ENCODE peak calls at places on chromosome X, in four cellular contexts. One of them, this sample, is unnamed.

GRCh38 chrX:39975094-39975865 is 122.5 kb downstream of the BCOR start:
- DNase-seq in H1: no peak
- DNase-seq in endothelial cell of umbilical vein: no peak
- DNase-seq in HepG2: peak; percentile 74
- DNase-seq in this sample: no peak

GRCh38 chrX:148854351-148854750 is 353.9 kb downstream of the AFF2 start:
- DNase-seq in H1: no peak
- DNase-seq in endothelial cell of umbilical vein: no peak
- DNase-seq in HepG2: no peak
- DNase-seq in this sample: no peak

GRCh38 chrX:71111141-71111843 is at the start of gene IL2RG:
- DNase-seq in H1: no peak
- DNase-seq in endothelial cell of umbilical vein: no peak
- DNase-seq in HepG2: no peak
- DNase-seq in this sample: peak; percentile 47

GRCh38 chrX:84339507-84340364 is 151.7 kb upstream of the RPS6KA6 start:
- DNase-seq in H1: no peak
- DNase-seq in endothelial cell of umbilical vein: peak; percentile 41
- DNase-seq in HepG2: peak; percentile 0
- DNase-seq in this sample: peak; percentile 8

GRCh38 chrX:8189096-8189830 is 18.2 kb upstream of the VCX2 start:
- DNase-seq in H1: no peak
- DNase-seq in endothelial cell of umbilical vein: no peak
- DNase-seq in HepG2: no peak
- DNase-seq in this sample: no peak

GRCh38 chrX:71224098-71224708 is 1.2 kb downstream of the GJB1 start:
- DNase-seq in H1: no peak
- DNase-seq in endothelial cell of umbilical vein: no peak
- DNase-seq in HepG2: no peak
- DNase-seq in this sample: no peak

GRCh38 chrX:140817943-140818342 is 108.4 kb downstream of the LINC00632 start:
- DNase-seq in H1: no peak
- DNase-seq in endothelial cell of umbilical vein: peak; percentile 8
- DNase-seq in HepG2: no peak
- DNase-seq in this sample: peak; percentile 7

GRCh38 chrX:3286196-3286920 is 60.1 kb downstream of the MXRA5 start:
- DNase-seq in H1: no peak
- DNase-seq in endothelial cell of umbilical vein: peak; percentile 28
- DNase-seq in HepG2: no peak
- DNase-seq in this sample: no peak

GRCh38 chrX:84118769-84119168 is 69.2 kb downstream of the RPS6KA6 start:
- DNase-seq in H1: no peak
- DNase-seq in endothelial cell of umbilical vein: no peak
- DNase-seq in HepG2: no peak
- DNase-seq in this sample: no peak

GRCh38 chrX:154490021-154490413 is 412 bp downstream of the SLC10A3 start:
- DNase-seq in H1: no peak
- DNase-seq in endothelial cell of umbilical vein: peak; percentile 2
- DNase-seq in HepG2: no peak
- DNase-seq in this sample: no peak

GRCh38 chrX:154428176-154429171 is at the start of gene ATP6AP1:
- DNase-seq in H1: no peak
- DNase-seq in endothelial cell of umbilical vein: peak; percentile 93
- DNase-seq in HepG2: peak; percentile 85
- DNase-seq in this sample: peak; percentile 85

GRCh38 chrX:124354648-124355047 is 8.3 kb downstream of the SH2D1A start:
- DNase-seq in H1: no peak
- DNase-seq in endothelial cell of umbilical vein: no peak
- DNase-seq in HepG2: no peak
- DNase-seq in this sample: no peak

GRCh38 chrX:29792335-29792734 is 423.0 kb upstream of the MAGEB2 start:
- DNase-seq in H1: no peak
- DNase-seq in endothelial cell of umbilical vein: no peak
- DNase-seq in HepG2: no peak
- DNase-seq in this sample: no peak

GRCh38 chrX:9033586-9033985 is 341 bp downstream of the FAM9B start:
- DNase-seq in H1: no peak
- DNase-seq in endothelial cell of umbilical vein: no peak
- DNase-seq in HepG2: no peak
- DNase-seq in this sample: no peak

GRCh38 chrX:66638591-66639500 is at the start of gene EDA2R:
- DNase-seq in H1: peak; percentile 9
- DNase-seq in endothelial cell of umbilical vein: peak; percentile 30
- DNase-seq in HepG2: peak; percentile 85
- DNase-seq in this sample: no peak

GRCh38 chrX:12949927-12950656 is 24.8 kb upstream of the TMSB4X start:
- DNase-seq in H1: no peak
- DNase-seq in endothelial cell of umbilical vein: peak; percentile 85
- DNase-seq in HepG2: no peak
- DNase-seq in this sample: peak; percentile 65

GRCh38 chrX:46965125-46965758 is 53.0 kb downstream of the JADE3 start:
- DNase-seq in H1: no peak
- DNase-seq in endothelial cell of umbilical vein: peak; percentile 15
- DNase-seq in HepG2: no peak
- DNase-seq in this sample: no peak

GRCh38 chrX:152138388-152138784 is at the start of gene MAGEA10:
- DNase-seq in H1: no peak
- DNase-seq in endothelial cell of umbilical vein: no peak
- DNase-seq in HepG2: no peak
- DNase-seq in this sample: no peak

GRCh38 chrX:102154218-102154860 is 1.4 kb downstream of the BEX5 start:
- DNase-seq in H1: peak; percentile 3
- DNase-seq in endothelial cell of umbilical vein: no peak
- DNase-seq in HepG2: no peak
- DNase-seq in this sample: no peak

GRCh38 chrX:102714994-102715393 is 2.7 kb downstream of the GPRASP2 start:
- DNase-seq in H1: no peak
- DNase-seq in endothelial cell of umbilical vein: no peak
- DNase-seq in HepG2: no peak
- DNase-seq in this sample: no peak

GRCh38 chrX:45840411-45840950 is 639.8 kb upstream of the DIPK2B start:
- DNase-seq in H1: no peak
- DNase-seq in endothelial cell of umbilical vein: peak; percentile 0
- DNase-seq in HepG2: no peak
- DNase-seq in this sample: no peak

GRCh38 chrX:56069299-56069941 is 162.7 kb upstream of the KLF8 start:
- DNase-seq in H1: no peak
- DNase-seq in endothelial cell of umbilical vein: no peak
- DNase-seq in HepG2: no peak
- DNase-seq in this sample: no peak

GRCh38 chrX:13081385-13082285 is 37.2 kb upstream of the FAM9C start:
- DNase-seq in H1: no peak
- DNase-seq in endothelial cell of umbilical vein: no peak
- DNase-seq in HepG2: no peak
- DNase-seq in this sample: no peak

GRCh38 chrX:30610050-30610449 is 32.5 kb upstream of the TASL start:
- DNase-seq in H1: no peak
- DNase-seq in endothelial cell of umbilical vein: no peak
- DNase-seq in HepG2: no peak
- DNase-seq in this sample: no peak

GRCh38 chrX:54452920-54453319 is 12.7 kb downstream of the TSR2 start:
- DNase-seq in H1: no peak
- DNase-seq in endothelial cell of umbilical vein: no peak
- DNase-seq in HepG2: peak; percentile 27
- DNase-seq in this sample: peak; percentile 32

GRCh38 chrX:24253469-24253868 is 60.4 kb downstream of the SUPT20HL2 start:
- DNase-seq in H1: no peak
- DNase-seq in endothelial cell of umbilical vein: no peak
- DNase-seq in HepG2: no peak
- DNase-seq in this sample: no peak

GRCh38 chrX:115968436-115969252 is 201.9 kb upstream of the AGTR2 start:
- DNase-seq in H1: peak; percentile 82
- DNase-seq in endothelial cell of umbilical vein: peak; percentile 1
- DNase-seq in HepG2: no peak
- DNase-seq in this sample: no peak

GRCh38 chrX:340641-341423 is 22.2 kb upstream of the GTPBP6 start:
- DNase-seq in H1: no peak
- DNase-seq in endothelial cell of umbilical vein: no peak
- DNase-seq in HepG2: no peak
- DNase-seq in this sample: no peak

GRCh38 chrX:31609130-31609529 is 537.3 kb upstream of the FTHL17 start:
- DNase-seq in H1: no peak
- DNase-seq in endothelial cell of umbilical vein: peak; percentile 12
- DNase-seq in HepG2: no peak
- DNase-seq in this sample: no peak

DNA sequence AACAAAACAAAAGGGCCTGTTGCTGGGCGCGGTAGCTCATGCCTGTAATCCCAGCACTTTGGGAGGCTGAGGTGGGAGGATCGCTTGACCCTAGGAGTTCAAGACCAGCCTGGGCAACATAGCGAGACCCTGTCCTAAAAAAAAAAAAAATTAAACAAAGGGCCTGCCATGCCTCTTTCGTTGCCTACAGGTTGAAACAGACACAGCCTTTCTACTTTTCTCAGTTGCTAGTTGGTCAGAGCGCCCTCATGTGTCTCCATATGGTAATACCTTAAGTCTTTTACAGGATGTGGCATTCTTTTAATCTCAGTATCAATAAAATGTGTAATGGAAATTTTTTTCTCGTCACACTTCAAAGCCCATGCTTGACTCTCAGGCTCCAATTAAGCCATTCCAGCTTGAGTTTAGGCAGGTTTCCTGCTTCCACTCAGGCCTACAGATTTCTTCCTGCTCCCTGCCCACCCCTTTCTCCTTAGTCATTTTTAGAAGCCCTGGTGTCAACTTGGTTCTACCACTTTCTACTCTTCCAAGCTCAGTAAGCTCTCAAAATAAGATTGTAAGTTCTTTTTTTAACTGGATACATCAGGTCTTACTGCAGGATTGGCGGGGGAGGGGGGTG is 4.6 kb upstream of the SOWAHD start:
- DNase-seq in H1: no peak
- DNase-seq in endothelial cell of umbilical vein: peak; percentile 56
- DNase-seq in HepG2: peak; percentile 25
- DNase-seq in this sample: peak; percentile 46
- TF ChIP-seq JUN in H1: no peak
- TF ChIP-seq JUN in endothelial cell of umbilical vein: no peak
- TF ChIP-seq JUN in HepG2: no peak
- TF ChIP-seq JUN in this sample: no peak

GRCh38 chrX:131072871-131073571 is 14.9 kb downstream of the ARHGAP36 start:
- DNase-seq in H1: no peak
- DNase-seq in endothelial cell of umbilical vein: no peak
- DNase-seq in HepG2: no peak
- DNase-seq in this sample: no peak
- TF ChIP-seq EZH2 in H1: peak; percentile 64
- TF ChIP-seq EZH2 in endothelial cell of umbilical vein: no peak
- TF ChIP-seq EZH2 in HepG2: no peak
- TF ChIP-seq EZH2 in this sample: no peak

GRCh38 chrX:133685806-133686205 is 270.5 kb upstream of the GPC4 start:
- DNase-seq in H1: no peak
- DNase-seq in endothelial cell of umbilical vein: no peak
- DNase-seq in HepG2: no peak
- DNase-seq in this sample: no peak
- TF ChIP-seq MAX in H1: no peak
- TF ChIP-seq MAX in endothelial cell of umbilical vein: no peak
- TF ChIP-seq MAX in HepG2: no peak
- TF ChIP-seq MAX in this sample: no peak

GRCh38 chrX:28058906-28059305 is 77.7 kb upstream of the DCAF8L1 start:
- DNase-seq in H1: no peak
- DNase-seq in endothelial cell of umbilical vein: peak; percentile 18
- DNase-seq in HepG2: no peak
- DNase-seq in this sample: no peak
- TF ChIP-seq JUN in H1: no peak
- TF ChIP-seq JUN in endothelial cell of umbilical vein: no peak
- TF ChIP-seq JUN in HepG2: no peak
- TF ChIP-seq JUN in this sample: no peak

DNA sequence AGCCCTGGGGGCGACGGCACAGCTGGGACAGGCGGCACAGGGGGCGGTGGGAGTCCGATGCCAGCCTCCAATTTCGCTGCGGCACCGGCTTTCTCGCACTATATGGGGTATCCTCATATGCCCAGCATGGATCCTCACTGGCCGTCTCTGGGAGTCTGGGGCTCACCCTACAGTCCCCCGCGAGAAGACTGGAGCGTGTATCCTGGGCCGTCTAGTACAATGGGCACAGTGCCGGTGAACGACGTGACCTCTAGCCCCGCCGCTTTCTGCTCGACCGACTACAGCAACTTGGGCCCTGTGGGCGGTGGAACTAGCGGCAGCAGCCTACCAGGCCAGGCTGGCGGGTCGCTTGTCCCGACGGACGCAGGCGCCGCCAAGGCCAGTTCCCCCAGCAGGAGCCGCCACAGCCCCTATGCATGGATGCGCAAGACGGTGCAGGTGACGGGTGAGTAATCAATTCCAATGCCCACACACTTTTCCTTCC is 500 bp downstream of the CDX4 start:
- DNase-seq in H1: no peak
- DNase-seq in endothelial cell of umbilical vein: no peak
- DNase-seq in HepG2: no peak
- DNase-seq in this sample: no peak
- TF ChIP-seq EZH2 in H1: no peak
- TF ChIP-seq EZH2 in endothelial cell of umbilical vein: no peak
- TF ChIP-seq EZH2 in HepG2: no peak
- TF ChIP-seq EZH2 in this sample: no peak

GRCh38 chrX:134171661-134172587 is 65.1 kb upstream of the CCDC160 start:
- DNase-seq in H1: no peak
- DNase-seq in endothelial cell of umbilical vein: peak; percentile 4
- DNase-seq in HepG2: no peak
- DNase-seq in this sample: no peak

GRCh38 chrX:134174859-134175258 is 62.1 kb upstream of the CCDC160 start:
- DNase-seq in H1: peak; percentile 39
- DNase-seq in endothelial cell of umbilical vein: no peak
- DNase-seq in HepG2: no peak
- DNase-seq in this sample: no peak

GRCh38 chrX:134174273-134174660 is 62.7 kb upstream of the CCDC160 start:
- DNase-seq in H1: no peak
- DNase-seq in endothelial cell of umbilical vein: no peak
- DNase-seq in HepG2: no peak
- DNase-seq in this sample: no peak

GRCh38 chrX:134173541-134174272 is 63.3 kb upstream of the CCDC160 start:
- DNase-seq in H1: no peak
- DNase-seq in endothelial cell of umbilical vein: no peak
- DNase-seq in HepG2: no peak
- DNase-seq in this sample: no peak

DNA sequence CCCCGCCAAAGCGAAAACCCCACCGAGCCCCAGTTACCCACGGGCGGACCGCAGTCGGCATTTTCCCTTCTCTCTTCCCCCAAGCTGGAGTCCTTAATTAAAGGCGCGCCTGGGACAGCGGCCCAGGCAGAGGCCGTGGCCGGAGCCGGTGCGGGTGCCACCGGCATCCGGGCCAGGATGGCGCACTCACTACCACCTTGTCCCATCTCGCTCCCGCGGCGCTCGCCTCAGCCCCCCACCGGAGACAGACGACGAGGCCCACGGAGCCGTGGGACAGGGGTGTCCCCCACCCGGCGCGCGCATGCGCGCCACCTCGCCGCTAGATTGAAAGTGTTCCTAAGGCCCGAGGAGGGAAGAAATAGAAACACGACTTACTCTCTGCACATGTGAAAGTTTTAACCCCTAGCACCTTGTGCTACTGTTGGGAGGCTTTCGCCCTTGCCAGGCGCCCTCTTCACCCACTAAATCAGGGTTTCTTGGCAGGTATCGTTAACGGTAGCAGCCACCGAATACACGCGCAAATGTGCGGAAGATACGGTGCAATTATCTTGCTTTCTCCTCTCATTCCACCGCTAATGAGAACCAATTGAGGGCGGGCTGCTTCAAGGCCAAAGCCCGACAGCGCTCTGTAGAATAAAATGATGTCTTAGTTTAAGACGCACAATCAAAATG is 64.3 kb upstream of the CCDC160 start:
- DNase-seq in H1: no peak
- DNase-seq in endothelial cell of umbilical vein: peak; percentile 10
- DNase-seq in HepG2: no peak
- DNase-seq in this sample: no peak
- TF ChIP-seq MAX in H1: no peak
- TF ChIP-seq MAX in endothelial cell of umbilical vein: no peak
- TF ChIP-seq MAX in HepG2: no peak
- TF ChIP-seq MAX in this sample: no peak